ENCODE peak calls at places on chromosomes 5 and 9, in eight cellular contexts. H is bronchial epithelial cell; C is small intestine; D is brain microvascular endothelial cell; F is effector memory CD4-positive, alpha-beta T cell; X is pancreas; Q is GM23248; Y is lower lobe of right lung. Z is an unnamed sample. For H3K27me3, the result is how much of the 10 kb centered on the place peaks cover.

GRCh38 chr5:119055267-119055666 is 15.6 kb upstream of the DMXL1 start:
- DNase-seq in H (peak), C (no peak), D (no peak), F (no peak), X (no peak), Q (peak), Y (no peak), Z (no peak)

GRCh38 chr9:125705893-125706292 is 1.1 kb downstream of the MAPKAP1 start:
- DNase-seq in H (no peak), C (no peak), D (no peak), F (no peak), X (no peak), Q (no peak), Y (no peak), Z (no peak)

GRCh38 chr9:81629440-81629839 is 59.9 kb downstream of the TLE1 start:
- DNase-seq in H (peak), C (no peak), D (no peak), F (no peak), X (no peak), Q (no peak), Y (no peak), Z (no peak)

GRCh38 chr5:74954919-74955318 is 88.7 kb upstream of the FAM169A start:
- DNase-seq in H (peak), C (no peak), D (peak), F (no peak), X (no peak), Q (peak), Y (no peak), Z (no peak)

GRCh38 chr5:25707093-25707492 is 1062.3 kb upstream of the CDH10 start:
- DNase-seq in H (no peak), C (no peak), D (no peak), F (no peak), X (no peak), Q (no peak), Y (no peak), Z (no peak)

GRCh38 chr9:4740373-4740622 is 704 bp downstream of the AK3 start:
- DNase-seq in H (no peak), C (peak), D (no peak), F (no peak), X (no peak), Q (no peak), Y (no peak), Z (no peak)

GRCh38 chr5:118371973-118372650 is 616.2 kb downstream of the DTWD2 start:
- DNase-seq in H (no peak), C (no peak), D (no peak), F (no peak), X (no peak), Q (no peak), Y (no peak), Z (no peak)

GRCh38 chr9:136090768-136091581 is 4.1 kb downstream of the NACC2 start:
- DNase-seq in H (no peak), C (no peak), D (no peak), F (no peak), X (no peak), Q (no peak), Y (peak), Z (no peak)

GRCh38 chr5:67693956-67694564 is 497.5 kb upstream of the CD180 start:
- DNase-seq in H (no peak), C (peak), D (peak), F (no peak), X (no peak), Q (peak), Y (peak), Z (no peak)

GRCh38 chr9:96222132-96222531 is 79.8 kb downstream of the HSD17B3 start:
- DNase-seq in H (peak), C (no peak), D (no peak), F (no peak), X (no peak), Q (peak), Y (no peak), Z (no peak)

GRCh38 chr5:73902327-73903051 is 276.5 kb downstream of the ARHGEF28 start:
- DNase-seq in H (peak), C (peak), D (peak), F (no peak), X (no peak), Q (peak), Y (no peak), Z (no peak)

GRCh38 chr9:94526951-94527350 is 27.9 kb upstream of the PCAT7 start:
- DNase-seq in H (no peak), C (no peak), D (no peak), F (no peak), X (no peak), Q (no peak), Y (no peak), Z (no peak)

GRCh38 chr9:33924978-33925797 is 108.2 kb downstream of the UBE2R2 start:
- DNase-seq in H (peak), C (peak), D (peak), F (no peak), X (no peak), Q (peak), Y (no peak), Z (no peak)

DNA sequence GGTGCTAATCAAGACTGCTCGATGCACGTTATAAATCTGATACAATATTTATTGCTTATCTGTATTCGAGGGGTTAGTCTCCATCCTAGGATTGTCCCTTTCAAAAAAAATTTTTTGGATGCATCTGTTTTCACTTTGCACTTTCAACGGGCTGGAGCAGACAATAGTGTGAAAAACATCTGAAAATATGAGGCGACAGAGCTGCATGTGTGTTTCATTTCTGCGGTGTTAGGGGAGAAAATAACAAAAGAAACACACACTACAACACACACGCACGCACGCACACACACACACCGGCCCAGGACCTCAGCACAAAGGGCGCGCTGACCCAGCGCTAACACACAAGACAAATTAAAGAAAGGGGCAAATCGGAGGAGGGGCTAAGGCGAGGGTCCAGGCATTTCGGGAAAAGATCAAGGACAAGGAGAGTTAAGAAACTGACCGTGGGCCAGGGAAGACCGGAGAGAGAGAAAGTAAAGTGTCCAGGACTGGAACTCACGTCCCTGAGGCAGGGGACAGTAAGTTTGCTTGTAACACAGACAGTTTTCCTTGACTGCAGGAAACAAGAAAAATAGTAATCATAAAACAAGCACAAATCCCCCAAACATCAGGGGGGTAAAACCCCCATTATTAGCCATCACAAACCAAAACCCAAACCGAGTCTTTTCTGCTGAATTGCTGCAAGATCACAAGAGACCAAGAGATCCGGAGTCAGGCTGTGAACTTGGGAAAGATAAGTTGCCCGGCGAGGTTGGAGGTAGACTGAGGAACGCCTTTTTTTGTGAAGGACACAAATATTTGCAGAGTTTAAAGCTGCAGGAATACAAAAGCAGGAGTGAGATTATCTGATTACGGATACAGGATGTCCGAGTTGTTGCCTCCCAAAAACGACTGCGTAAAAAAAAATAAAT is 302.1 kb downstream of the PARP8 start:
- DNase-seq in H (no peak), C (peak), D (no peak), F (no peak), X (peak), Q (peak), Y (no peak), Z (no peak)
- H3K27me3 ChIP-seq in H (under half), C (under half), D (half or more), F (half or more), X (under half), Q (half or more), Y (half or more), Z (half or more)

GRCh38 chr5:43017438-43017820 is 22.7 kb downstream of the ANXA2R start:
- DNase-seq in H (no peak), C (peak), D (no peak), F (peak), X (no peak), Q (peak), Y (no peak), Z (no peak)
- H3K27me3 ChIP-seq in H (under half), C (under half), D (under half), F (under half), X (under half), Q (under half), Y (under half), Z (under half)

GRCh38 chr9:29214162-29214520 is 1640.9 kb upstream of the C9orf72 start:
- DNase-seq in H (no peak), C (no peak), D (no peak), F (no peak), X (no peak), Q (no peak), Y (no peak), Z (no peak)
- H3K27me3 ChIP-seq in H (under half), C (under half), D (under half), F (under half), X (under half), Q (half or more), Y (half or more), Z (half or more)

GRCh38 chr5:173229966-173230740 is 4.9 kb downstream of the NKX2-5 start:
- DNase-seq in H (no peak), C (no peak), D (no peak), F (no peak), X (no peak), Q (no peak), Y (no peak), Z (no peak)

GRCh38 chr5:173231996-173232498 is 3.0 kb downstream of the NKX2-5 start:
- DNase-seq in H (no peak), C (no peak), D (no peak), F (no peak), X (no peak), Q (no peak), Y (no peak), Z (no peak)

GRCh38 chr5:173230741-173231380 is 4.1 kb downstream of the NKX2-5 start:
- DNase-seq in H (no peak), C (no peak), D (no peak), F (no peak), X (no peak), Q (no peak), Y (no peak), Z (no peak)

GRCh38 chr5:173232499-173233346 is 2.3 kb downstream of the NKX2-5 start:
- DNase-seq in H (no peak), C (no peak), D (no peak), F (no peak), X (no peak), Q (peak), Y (no peak), Z (no peak)

GRCh38 chr5:173231381-173231766 is 3.6 kb downstream of the NKX2-5 start:
- DNase-seq in H (no peak), C (no peak), D (no peak), F (no peak), X (no peak), Q (no peak), Y (no peak), Z (no peak)
- H3K27me3 ChIP-seq in H (half or more), C (half or more), D (half or more), F (half or more), X (under half), Q (half or more), Y (half or more), Z (half or more)

DNA sequence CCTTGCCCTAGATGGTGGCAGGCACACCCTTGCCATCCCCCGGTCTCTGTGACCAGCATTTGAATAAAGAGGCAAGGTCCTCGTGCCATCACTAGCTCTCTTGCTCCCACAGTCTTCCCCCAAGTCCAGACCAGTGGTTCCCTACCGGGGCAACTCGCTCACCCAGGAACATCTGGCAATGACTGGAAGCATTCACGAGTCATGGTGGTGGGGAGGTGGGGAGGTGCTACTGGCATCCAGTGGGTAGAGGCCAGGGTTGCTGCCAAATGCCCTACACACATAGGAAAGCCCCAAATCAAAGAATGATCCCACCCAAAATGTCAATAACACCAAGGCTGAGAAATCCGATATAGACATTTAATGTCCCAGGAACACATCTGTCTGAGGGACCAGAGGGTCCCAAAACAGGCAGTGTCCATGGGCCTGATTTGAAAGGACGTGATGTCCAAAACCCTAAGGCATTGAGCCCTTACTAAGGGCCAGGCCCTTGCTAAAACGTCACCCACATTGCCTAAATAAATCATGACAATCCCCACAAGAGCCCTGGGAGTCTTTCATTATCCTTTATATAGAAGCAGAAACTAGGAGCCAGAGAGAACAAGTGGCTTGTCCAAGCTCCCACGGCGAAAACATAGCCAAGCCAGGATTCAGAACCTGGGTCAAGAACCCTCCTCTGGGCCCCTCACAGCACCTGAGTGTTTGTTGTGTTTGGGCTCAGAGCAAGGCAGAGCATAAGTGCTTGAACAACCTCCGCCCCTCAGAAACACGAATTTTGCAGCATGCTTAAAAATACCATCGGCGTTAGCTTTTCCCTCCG is 119.3 kb upstream of the WWC1 start:
- DNase-seq in H (no peak), C (no peak), D (no peak), F (no peak), X (no peak), Q (peak), Y (no peak), Z (no peak)
- H3K27me3 ChIP-seq in H (under half), C (under half), D (under half), F (under half), X (under half), Q (under half), Y (under half), Z (under half)

GRCh38 chr9:132783006-132783405 is 95.1 kb downstream of the AK8 start:
- DNase-seq in H (no peak), C (no peak), D (no peak), F (no peak), X (no peak), Q (no peak), Y (no peak), Z (no peak)
- H3K27me3 ChIP-seq in H (under half), C (under half), D (under half), F (under half), X (under half), Q (under half), Y (under half), Z (under half)

DNA sequence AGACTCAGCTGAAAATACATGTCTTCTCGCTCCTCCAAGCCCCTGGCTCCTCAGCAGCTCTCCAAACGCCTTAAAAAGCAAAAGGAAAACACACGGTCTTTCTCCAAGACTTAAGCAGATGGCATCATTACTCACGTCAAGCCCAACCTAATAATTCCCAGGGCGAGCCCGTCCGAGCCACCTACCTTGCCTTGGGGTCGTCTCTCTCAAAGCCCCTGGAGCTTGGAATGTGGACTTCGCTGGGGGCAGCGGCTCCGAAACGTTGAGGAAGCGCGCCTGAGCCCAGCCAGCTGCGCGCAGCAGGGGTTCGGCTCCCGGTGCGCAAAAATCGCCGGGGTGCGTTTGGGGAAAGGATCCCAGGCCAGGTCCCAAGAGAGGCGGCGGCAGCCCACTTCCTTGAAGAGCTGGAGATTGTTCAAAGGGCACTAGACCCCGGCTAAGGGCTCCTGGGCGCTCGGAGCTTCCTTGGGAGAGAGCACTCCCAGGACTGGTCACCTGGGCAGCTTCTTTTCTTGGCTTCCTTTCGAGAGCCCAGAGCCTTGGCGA is 395 bp downstream of the DRD1 start:
- DNase-seq in H (no peak), C (no peak), D (no peak), F (no peak), X (no peak), Q (peak), Y (no peak), Z (no peak)
- H3K27me3 ChIP-seq in H (under half), C (under half), D (under half), F (under half), X (under half), Q (under half), Y (under half), Z (under half)

DNA sequence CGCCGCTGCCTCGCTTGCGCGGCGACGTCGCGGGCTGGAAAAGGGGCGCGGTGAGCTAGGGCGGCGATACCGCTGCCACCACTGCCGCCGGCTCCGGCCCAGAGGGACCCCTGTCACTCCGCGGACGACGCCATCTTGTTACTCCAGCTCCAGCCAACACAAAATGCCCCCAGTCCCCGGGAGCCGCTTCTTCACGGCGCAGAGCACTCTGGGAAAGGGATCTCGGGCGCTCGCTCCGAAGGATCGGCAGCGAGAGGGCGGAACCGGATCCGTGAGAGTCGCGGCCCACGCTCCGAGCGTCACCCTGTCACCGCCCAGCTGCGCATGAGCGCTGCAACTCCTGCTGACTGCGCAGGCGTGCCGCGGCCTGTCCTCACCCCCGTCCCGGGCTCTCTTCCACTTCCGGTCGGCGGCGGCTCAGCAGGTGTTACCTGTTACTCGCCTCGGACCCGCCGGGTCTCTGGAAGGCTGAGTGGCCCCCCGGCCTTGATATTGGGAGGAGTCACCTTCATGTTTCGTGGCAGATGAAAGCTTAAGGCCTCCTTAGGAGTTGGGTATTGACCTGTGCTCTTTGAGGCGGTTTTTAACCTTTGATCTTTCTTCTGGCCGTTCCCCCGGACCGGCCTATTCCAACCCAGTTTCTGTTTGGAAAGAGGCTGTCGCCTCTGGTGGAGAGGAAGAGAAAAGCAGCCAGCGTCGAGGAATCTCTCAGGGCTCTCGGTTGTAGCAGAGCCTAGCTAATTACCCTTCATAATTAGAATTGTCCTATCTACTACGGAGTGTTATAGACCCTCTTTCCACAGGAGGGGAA is at the start of gene CSNK1A1:
- DNase-seq in H (peak), C (peak), D (peak), F (peak), X (peak), Q (peak), Y (peak), Z (peak)
- H3K27me3 ChIP-seq in H (under half), C (under half), D (under half), F (under half), X (under half), Q (under half), Y (under half), Z (under half)

DNA sequence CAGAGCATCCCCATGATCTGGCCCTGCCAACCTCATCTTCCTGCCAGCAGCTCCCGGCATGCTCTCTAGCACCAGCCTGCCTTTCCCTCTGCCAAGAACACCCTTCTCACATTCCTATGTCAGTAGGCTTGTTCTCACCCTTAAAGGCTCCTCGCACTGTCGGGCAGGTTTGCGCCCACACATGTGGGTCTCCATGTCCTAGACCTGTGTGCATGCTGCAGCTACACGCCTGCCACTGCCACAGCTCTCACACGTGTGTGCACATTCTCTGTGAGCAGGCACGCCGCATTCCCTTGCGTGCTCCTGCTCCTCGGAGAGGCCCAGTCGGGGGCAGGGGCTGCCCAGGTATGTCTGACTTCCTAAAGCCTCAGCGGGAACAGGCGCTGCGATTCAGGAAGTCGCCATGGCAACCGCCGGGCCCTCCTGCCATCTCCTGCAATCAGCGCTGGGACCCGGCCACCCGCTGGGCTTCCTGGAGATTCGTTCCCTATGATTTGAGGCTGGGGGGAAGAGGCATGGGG is 28.1 kb downstream of the NDUFA8 start:
- DNase-seq in H (peak), C (no peak), D (no peak), F (no peak), X (no peak), Q (no peak), Y (no peak), Z (no peak)
- H3K27me3 ChIP-seq in H (under half), C (under half), D (under half), F (under half), X (under half), Q (under half), Y (under half), Z (under half)

GRCh38 chr5:170486366-170486765 is 17.5 kb upstream of the KCNIP1 start:
- DNase-seq in H (no peak), C (no peak), D (no peak), F (no peak), X (no peak), Q (peak), Y (no peak), Z (no peak)

GRCh38 chr5:170483701-170484458 is 19.9 kb upstream of the KCNIP1 start:
- DNase-seq in H (peak), C (no peak), D (peak), F (no peak), X (no peak), Q (peak), Y (no peak), Z (peak)

GRCh38 chr5:170484459-170484831 is 19.4 kb upstream of the KCNIP1 start:
- DNase-seq in H (no peak), C (no peak), D (no peak), F (no peak), X (no peak), Q (no peak), Y (no peak), Z (no peak)

GRCh38 chr5:170484847-170485605 is 18.8 kb upstream of the KCNIP1 start:
- DNase-seq in H (no peak), C (no peak), D (no peak), F (no peak), X (no peak), Q (peak), Y (peak), Z (no peak)

DNA sequence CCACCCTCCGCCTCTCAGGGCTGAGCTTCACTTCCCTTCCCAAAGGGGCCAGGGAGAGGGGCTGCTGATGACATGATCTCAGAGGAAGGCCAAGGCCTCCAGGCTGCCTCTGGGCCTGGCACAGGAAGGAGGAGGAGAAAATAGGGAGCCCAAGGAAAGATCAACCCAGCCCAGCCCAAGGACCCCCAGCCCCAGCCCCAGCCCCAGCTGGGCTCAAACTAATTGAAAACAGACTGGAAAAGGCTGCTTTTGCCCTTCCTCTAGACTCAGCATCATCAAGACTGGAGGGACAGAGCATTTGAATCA is 18.3 kb upstream of the KCNIP1 start:
- DNase-seq in H (no peak), C (no peak), D (no peak), F (no peak), X (no peak), Q (no peak), Y (no peak), Z (no peak)
- H3K27me3 ChIP-seq in H (under half), C (under half), D (under half), F (under half), X (under half), Q (under half), Y (under half), Z (under half)